ENCODE peak calls at places on chromosomes 3 and 15, in eight cellular contexts. G is OCI-LY7; J is psoas muscle; D is RWPE2; N is breast epithelium; K is type B pancreatic cell; F is heart right ventricle; W is CD4-positive, alpha-beta T cell. Y is an unnamed sample.

GRCh38 chr3:131233900-131234667 is 147.5 kb upstream of the NUDT16 start:
- DNase-seq in G (no peak), J (no peak), D (no peak), N (no peak), K (no peak), F (no peak), W (no peak), Y (no peak)

GRCh38 chr3:44289882-44290462 is 48.3 kb downstream of the TOPAZ1 start:
- DNase-seq in G (no peak), J (no peak), D (no peak), N (no peak), K (no peak), F (no peak), W (no peak), Y (no peak)

GRCh38 chr3:50169232-50169631 is 14.1 kb downstream of the SEMA3F start:
- DNase-seq in G (no peak), J (no peak), D (no peak), N (no peak), K (no peak), F (no peak), W (no peak), Y (no peak)

GRCh38 chr3:53416530-53416929 is 69.2 kb upstream of the DCP1A start:
- DNase-seq in G (no peak), J (no peak), D (no peak), N (no peak), K (no peak), F (no peak), W (no peak), Y (no peak)

GRCh38 chr3:32459474-32459873 is 43.2 kb downstream of the CMTM6 start:
- DNase-seq in G (no peak), J (no peak), D (no peak), N (no peak), K (peak; percentile 58), F (no peak), W (no peak), Y (peak; percentile 79)

GRCh38 chr3:27590437-27591320 is 106.5 kb upstream of the SLC4A7 start:
- DNase-seq in G (peak; percentile 4), J (no peak), D (no peak), N (no peak), K (no peak), F (no peak), W (no peak), Y (no peak)

GRCh38 chr3:122661633-122662032 is 19.0 kb upstream of the PARP14 start:
- DNase-seq in G (no peak), J (no peak), D (no peak), N (no peak), K (no peak), F (no peak), W (no peak), Y (no peak)

GRCh38 chr3:115659861-115660260 is 36.6 kb downstream of the GAP43 start:
- DNase-seq in G (no peak), J (no peak), D (no peak), N (no peak), K (no peak), F (no peak), W (no peak), Y (no peak)

GRCh38 chr3:100072328-100073048 is 41.8 kb downstream of the FILIP1L start:
- DNase-seq in G (no peak), J (no peak), D (no peak), N (no peak), K (no peak), F (no peak), W (no peak), Y (no peak)

GRCh38 chr15:34986326-34987181 is 1.5 kb downstream of the ZNF770 start:
- DNase-seq in G (no peak), J (no peak), D (no peak), N (no peak), K (no peak), F (no peak), W (no peak), Y (no peak)

GRCh38 chr15:19992428-19992827 is 549.2 kb downstream of the GOLGA6L6 start:
- DNase-seq in G (no peak), J (no peak), D (no peak), N (no peak), K (no peak), F (no peak), W (no peak), Y (no peak)

GRCh38 chr15:19984101-19984500 is 557.5 kb downstream of the GOLGA6L6 start:
- DNase-seq in G (no peak), J (no peak), D (no peak), N (no peak), K (no peak), F (no peak), W (no peak), Y (no peak)

DNA sequence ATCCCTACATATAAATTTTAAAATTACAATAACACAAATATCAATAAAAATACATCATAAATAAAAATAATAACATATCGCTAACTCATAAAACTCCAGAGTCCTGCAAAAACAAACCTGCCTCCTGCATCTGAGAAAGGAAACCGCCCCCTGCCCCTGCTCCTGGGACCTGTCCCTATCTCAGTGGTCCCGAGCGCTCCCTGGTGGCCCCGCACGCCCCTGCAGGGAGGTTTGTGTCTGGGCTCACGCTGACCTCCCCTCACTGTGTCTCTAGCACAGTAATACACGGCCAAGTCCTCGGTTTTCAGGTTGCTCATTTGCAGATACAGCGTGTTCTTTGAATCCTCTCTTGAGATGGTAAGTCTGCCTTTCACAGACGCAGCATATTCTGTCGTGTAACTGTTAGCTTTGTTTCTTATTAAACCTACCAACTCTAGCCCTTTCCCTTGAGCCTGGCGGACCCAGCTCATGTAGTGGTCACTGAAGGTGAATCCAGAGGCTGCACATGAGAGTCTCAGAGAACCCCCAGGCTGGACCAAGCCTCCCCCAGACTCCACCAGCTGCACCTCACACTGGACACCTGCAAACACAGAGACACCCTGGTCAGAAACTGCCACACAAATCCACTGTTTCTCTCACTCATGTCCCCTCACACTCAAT is 554.1 kb downstream of the GOLGA6L6 start:
- DNase-seq in G (peak; percentile 1), J (no peak), D (no peak), N (no peak), K (no peak), F (no peak), W (no peak), Y (no peak)
- TF ChIP-seq CTCF in G (peak; percentile 43), J (no peak), D (peak; percentile 71), N (no peak), K (no peak), F (no peak), W (no peak), Y (no peak)

GRCh38 chr15:44426975-44427755 is at the start of gene CTDSPL2:
- DNase-seq in G (peak; percentile 96), J (peak; percentile 99), D (peak; percentile 100), N (peak; percentile 96), K (peak; percentile 98), F (peak; percentile 97), W (peak; percentile 91), Y (peak; percentile 99)
- TF ChIP-seq CTCF in G (no peak), J (peak; percentile 23), D (peak; percentile 75), N (peak; percentile 32), K (peak; percentile 52), F (peak; percentile 70), W (peak; percentile 24), Y (no peak)

GRCh38 chr15:47588968-47589367 is 128.3 kb upstream of the SEMA6D start:
- DNase-seq in G (no peak), J (no peak), D (no peak), N (no peak), K (no peak), F (no peak), W (no peak), Y (no peak)
- TF ChIP-seq CTCF in G (no peak), J (no peak), D (no peak), N (no peak), K (no peak), F (no peak), W (no peak), Y (no peak)

GRCh38 chr15:92681141-92681622 is 25.6 kb upstream of the FAM174B start:
- DNase-seq in G (no peak), J (no peak), D (no peak), N (no peak), K (no peak), F (no peak), W (no peak), Y (no peak)

GRCh38 chr15:92682772-92683510 is 27.4 kb upstream of the FAM174B start:
- DNase-seq in G (no peak), J (no peak), D (no peak), N (no peak), K (no peak), F (no peak), W (no peak), Y (no peak)

GRCh38 chr15:92687183-92687582 is 31.6 kb upstream of the FAM174B start:
- DNase-seq in G (no peak), J (no peak), D (no peak), N (no peak), K (no peak), F (no peak), W (no peak), Y (no peak)

GRCh38 chr15:92677998-92678397 is 22.4 kb upstream of the FAM174B start:
- DNase-seq in G (no peak), J (no peak), D (no peak), N (peak; percentile 51), K (no peak), F (no peak), W (no peak), Y (no peak)

DNA sequence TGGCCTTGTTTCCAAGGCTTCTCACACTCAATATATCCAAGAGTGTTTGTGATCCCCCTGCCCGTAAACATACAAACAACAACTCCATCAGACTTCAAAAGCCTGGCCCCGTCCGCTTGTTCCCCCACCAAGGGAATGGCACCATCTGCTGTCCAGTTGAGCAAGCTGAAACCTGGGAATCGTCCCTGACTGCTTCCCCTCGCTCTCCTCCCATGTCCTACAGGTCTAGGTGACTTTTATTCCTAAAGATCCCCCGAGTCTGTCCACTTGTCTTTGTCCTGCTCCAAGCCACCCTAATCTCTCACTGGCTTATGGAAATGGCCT is 27.9 kb upstream of the FAM174B start:
- DNase-seq in G (no peak), J (peak; percentile 67), D (no peak), N (no peak), K (no peak), F (peak; percentile 28), W (no peak), Y (no peak)
- TF ChIP-seq CTCF in G (peak; percentile 13), J (peak; percentile 63), D (peak; percentile 31), N (peak; percentile 67), K (peak; percentile 77), F (peak; percentile 78), W (no peak), Y (no peak)

DNA sequence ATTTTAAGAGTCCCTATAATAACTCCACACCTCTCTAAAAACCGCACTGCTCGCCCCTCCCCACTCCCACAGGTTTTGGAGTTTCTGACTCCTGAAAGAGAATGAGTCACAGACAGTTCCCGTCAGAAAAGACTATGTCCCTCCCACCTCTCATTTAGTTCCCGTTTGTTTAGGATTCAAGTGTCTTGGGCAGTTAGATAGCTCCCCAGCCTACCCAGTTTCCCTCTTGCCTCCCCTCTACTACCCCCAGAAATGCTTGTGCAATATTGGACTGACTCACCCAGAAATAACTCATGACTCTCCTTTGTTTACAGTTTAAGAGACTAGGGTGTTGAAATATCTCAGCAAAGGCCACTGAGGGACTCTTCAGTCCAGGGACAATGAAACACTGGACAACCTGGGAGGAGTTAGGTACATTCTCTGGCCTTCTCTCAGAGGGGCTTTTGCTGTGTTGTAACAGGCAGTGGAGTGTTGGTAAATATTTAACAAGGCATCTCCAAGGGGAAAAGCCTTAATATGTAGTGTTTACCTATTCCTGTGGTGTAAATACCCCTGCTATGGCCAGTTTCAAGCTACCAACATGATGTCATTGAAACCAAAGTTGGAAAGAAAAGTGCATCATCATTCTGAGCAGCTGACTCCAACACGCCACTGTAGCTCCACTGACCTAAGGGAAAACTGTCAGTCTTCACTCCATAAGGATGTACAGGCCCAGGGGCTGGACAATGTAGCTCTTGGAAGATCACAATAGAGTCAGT is 96.1 kb upstream of the CHD2 start:
- DNase-seq in G (no peak), J (peak; percentile 86), D (peak; percentile 99), N (peak; percentile 89), K (no peak), F (peak; percentile 40), W (peak; percentile 34), Y (peak; percentile 83)
- TF ChIP-seq CTCF in G (no peak), J (no peak), D (no peak), N (no peak), K (no peak), F (no peak), W (no peak), Y (no peak)